ENCODE peak calls at places on chromosomes 5 and 9, in ten cellular contexts. One of them, this sample, is unnamed.

GRCh38 chr5:192970-193831 is 1.9 kb downstream of the LRRC14B start:
- DNase-seq in bronchial epithelial cell: no peak
- DNase-seq in fibroblast of pulmonary artery: no peak
- DNase-seq in mammary epithelial cell: no peak
- DNase-seq in cardiac muscle cell: no peak
- DNase-seq in body of pancreas: no peak
- DNase-seq in IMR-90: no peak
- DNase-seq in fibroblast of lung: no peak
- DNase-seq in A549: no peak
- DNase-seq in GM13976: no peak
- DNase-seq in this sample: no peak

GRCh38 chr5:101424530-101425175 is 521.6 kb upstream of the ST8SIA4 start:
- DNase-seq in bronchial epithelial cell: peak; percentile 86
- DNase-seq in fibroblast of pulmonary artery: peak; percentile 47
- DNase-seq in mammary epithelial cell: peak; percentile 58
- DNase-seq in cardiac muscle cell: peak; percentile 2
- DNase-seq in body of pancreas: no peak
- DNase-seq in IMR-90: peak; percentile 73
- DNase-seq in fibroblast of lung: peak; percentile 74
- DNase-seq in A549: no peak
- DNase-seq in GM13976: no peak
- DNase-seq in this sample: peak; percentile 93

GRCh38 chr5:138955672-138956295 is 80.6 kb upstream of the LRRTM2 start:
- DNase-seq in bronchial epithelial cell: no peak
- DNase-seq in fibroblast of pulmonary artery: no peak
- DNase-seq in mammary epithelial cell: no peak
- DNase-seq in cardiac muscle cell: no peak
- DNase-seq in body of pancreas: peak; percentile 3
- DNase-seq in IMR-90: no peak
- DNase-seq in fibroblast of lung: no peak
- DNase-seq in A549: no peak
- DNase-seq in GM13976: no peak
- DNase-seq in this sample: no peak

GRCh38 chr5:179699640-179700298 is 1.0 kb downstream of the CANX start:
- DNase-seq in bronchial epithelial cell: peak; percentile 41
- DNase-seq in fibroblast of pulmonary artery: peak; percentile 40
- DNase-seq in mammary epithelial cell: peak; percentile 58
- DNase-seq in cardiac muscle cell: peak; percentile 40
- DNase-seq in body of pancreas: peak; percentile 57
- DNase-seq in IMR-90: peak; percentile 36
- DNase-seq in fibroblast of lung: peak; percentile 38
- DNase-seq in A549: peak; percentile 52
- DNase-seq in GM13976: peak; percentile 51
- DNase-seq in this sample: peak; percentile 42

GRCh38 chr5:161547573-161548471 is 1.3 kb upstream of the GABRB2 start:
- DNase-seq in bronchial epithelial cell: no peak
- DNase-seq in fibroblast of pulmonary artery: no peak
- DNase-seq in mammary epithelial cell: no peak
- DNase-seq in cardiac muscle cell: no peak
- DNase-seq in body of pancreas: peak; percentile 25
- DNase-seq in IMR-90: no peak
- DNase-seq in fibroblast of lung: no peak
- DNase-seq in A549: no peak
- DNase-seq in GM13976: peak; percentile 38
- DNase-seq in this sample: no peak

GRCh38 chr9:129570450-129571297 is 50.2 kb downstream of the C9orf50 start:
- DNase-seq in bronchial epithelial cell: peak; percentile 83
- DNase-seq in fibroblast of pulmonary artery: peak; percentile 80
- DNase-seq in mammary epithelial cell: peak; percentile 53
- DNase-seq in cardiac muscle cell: peak; percentile 87
- DNase-seq in body of pancreas: peak; percentile 62
- DNase-seq in IMR-90: peak; percentile 90
- DNase-seq in fibroblast of lung: peak; percentile 87
- DNase-seq in A549: peak; percentile 72
- DNase-seq in GM13976: no peak
- DNase-seq in this sample: peak; percentile 93

GRCh38 chr5:180162304-180162661 is 46.7 kb downstream of the RASGEF1C start:
- DNase-seq in bronchial epithelial cell: no peak
- DNase-seq in fibroblast of pulmonary artery: no peak
- DNase-seq in mammary epithelial cell: no peak
- DNase-seq in cardiac muscle cell: no peak
- DNase-seq in body of pancreas: no peak
- DNase-seq in IMR-90: no peak
- DNase-seq in fibroblast of lung: no peak
- DNase-seq in A549: no peak
- DNase-seq in GM13976: peak; percentile 11
- DNase-seq in this sample: no peak

GRCh38 chr5:150075233-150075632 is 11.1 kb downstream of the CSF1R start:
- DNase-seq in bronchial epithelial cell: no peak
- DNase-seq in fibroblast of pulmonary artery: no peak
- DNase-seq in mammary epithelial cell: no peak
- DNase-seq in cardiac muscle cell: no peak
- DNase-seq in body of pancreas: no peak
- DNase-seq in IMR-90: no peak
- DNase-seq in fibroblast of lung: no peak
- DNase-seq in A549: no peak
- DNase-seq in GM13976: peak; percentile 3
- DNase-seq in this sample: no peak

GRCh38 chr9:136135326-136136126 is 16.9 kb upstream of the TMEM250 start:
- DNase-seq in bronchial epithelial cell: no peak
- DNase-seq in fibroblast of pulmonary artery: no peak
- DNase-seq in mammary epithelial cell: no peak
- DNase-seq in cardiac muscle cell: no peak
- DNase-seq in body of pancreas: no peak
- DNase-seq in IMR-90: no peak
- DNase-seq in fibroblast of lung: no peak
- DNase-seq in A549: no peak
- DNase-seq in GM13976: no peak
- DNase-seq in this sample: no peak

GRCh38 chr9:136131629-136132499 is 13.2 kb upstream of the TMEM250 start:
- DNase-seq in bronchial epithelial cell: no peak
- DNase-seq in fibroblast of pulmonary artery: no peak
- DNase-seq in mammary epithelial cell: no peak
- DNase-seq in cardiac muscle cell: no peak
- DNase-seq in body of pancreas: no peak
- DNase-seq in IMR-90: no peak
- DNase-seq in fibroblast of lung: no peak
- DNase-seq in A549: no peak
- DNase-seq in GM13976: no peak
- DNase-seq in this sample: no peak

GRCh38 chr9:136132500-136133050 is 13.9 kb upstream of the TMEM250 start:
- DNase-seq in bronchial epithelial cell: no peak
- DNase-seq in fibroblast of pulmonary artery: no peak
- DNase-seq in mammary epithelial cell: no peak
- DNase-seq in cardiac muscle cell: no peak
- DNase-seq in body of pancreas: no peak
- DNase-seq in IMR-90: no peak
- DNase-seq in fibroblast of lung: no peak
- DNase-seq in A549: no peak
- DNase-seq in GM13976: no peak
- DNase-seq in this sample: no peak

GRCh38 chr9:136133959-136134484 is 15.3 kb upstream of the TMEM250 start:
- DNase-seq in bronchial epithelial cell: no peak
- DNase-seq in fibroblast of pulmonary artery: no peak
- DNase-seq in mammary epithelial cell: no peak
- DNase-seq in cardiac muscle cell: no peak
- DNase-seq in body of pancreas: no peak
- DNase-seq in IMR-90: no peak
- DNase-seq in fibroblast of lung: no peak
- DNase-seq in A549: no peak
- DNase-seq in GM13976: no peak
- DNase-seq in this sample: no peak

DNA sequence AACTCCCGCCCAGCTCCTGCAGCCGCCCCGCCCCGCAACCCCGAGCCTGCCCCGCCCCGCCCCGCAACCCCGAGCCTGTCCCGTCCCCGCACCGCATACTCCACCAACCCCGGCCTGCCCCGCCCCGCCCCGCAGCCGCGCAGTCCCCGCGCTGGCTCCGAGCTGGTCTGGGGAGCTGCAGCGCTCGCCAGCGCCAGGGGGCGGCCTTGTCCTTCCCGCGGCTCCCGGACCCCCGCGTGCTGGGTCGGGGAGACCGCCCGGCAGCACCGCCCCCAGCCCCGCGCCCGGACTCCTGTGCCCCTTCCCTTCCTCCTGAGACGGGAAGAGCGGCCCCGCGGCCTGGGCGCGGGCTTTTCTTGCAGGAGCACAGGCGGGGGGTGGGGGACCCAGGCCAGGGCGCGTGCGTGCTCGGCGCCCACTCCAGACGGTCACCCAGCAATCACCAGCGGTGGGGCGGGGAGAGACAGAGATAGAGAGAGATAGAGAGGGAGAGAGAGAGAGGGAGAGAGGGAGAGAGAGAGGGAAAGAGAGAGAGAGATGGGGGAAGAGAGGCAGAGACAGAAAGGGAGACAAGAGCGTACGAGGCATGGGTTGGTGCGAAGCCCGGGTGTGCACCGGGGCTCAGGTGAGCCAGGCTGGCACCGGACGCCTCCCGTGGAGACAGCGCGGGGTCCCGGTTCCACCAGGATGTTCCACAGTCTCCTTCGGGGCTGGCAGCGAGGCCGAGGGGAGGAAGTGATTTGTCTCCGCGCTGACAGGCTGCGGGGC is 14.7 kb upstream of the TMEM250 start:
- DNase-seq in bronchial epithelial cell: no peak
- DNase-seq in fibroblast of pulmonary artery: peak; percentile 19
- DNase-seq in mammary epithelial cell: no peak
- DNase-seq in cardiac muscle cell: peak; percentile 39
- DNase-seq in body of pancreas: peak; percentile 55
- DNase-seq in IMR-90: no peak
- DNase-seq in fibroblast of lung: peak; percentile 12
- DNase-seq in A549: peak; percentile 73
- DNase-seq in GM13976: peak; percentile 72
- DNase-seq in this sample: no peak
- TF ChIP-seq CTCF in bronchial epithelial cell: peak; percentile 53
- TF ChIP-seq CTCF in fibroblast of pulmonary artery: no peak
- TF ChIP-seq CTCF in mammary epithelial cell: peak; percentile 5
- TF ChIP-seq CTCF in cardiac muscle cell: peak; percentile 47
- TF ChIP-seq CTCF in body of pancreas: peak; percentile 30
- TF ChIP-seq CTCF in IMR-90: peak; percentile 57
- TF ChIP-seq CTCF in fibroblast of lung: peak; percentile 33
- TF ChIP-seq CTCF in A549: peak; percentile 53
- TF ChIP-seq CTCF in GM13976: peak; percentile 38
- TF ChIP-seq CTCF in this sample: peak; percentile 12

DNA sequence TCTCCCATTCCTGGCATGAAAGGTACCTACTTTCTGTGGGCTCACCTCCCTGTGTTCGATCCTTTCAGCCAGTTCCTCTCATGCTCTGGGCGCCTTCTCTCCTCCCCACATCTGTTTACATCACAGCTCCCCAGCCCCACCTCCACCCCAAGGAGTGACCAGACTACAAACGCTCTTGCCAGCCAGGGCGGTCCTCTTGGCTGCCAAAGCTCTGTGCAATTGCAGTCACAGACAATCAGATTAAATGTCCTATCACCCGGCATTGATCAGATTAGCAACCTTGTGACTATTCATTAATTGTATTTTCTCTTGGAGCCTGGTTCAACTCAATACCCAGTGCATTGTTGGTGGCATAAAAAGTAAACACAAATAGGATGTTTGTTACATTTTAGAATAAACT is 211.2 kb upstream of the TBCA start:
- DNase-seq in bronchial epithelial cell: no peak
- DNase-seq in fibroblast of pulmonary artery: no peak
- DNase-seq in mammary epithelial cell: no peak
- DNase-seq in cardiac muscle cell: no peak
- DNase-seq in body of pancreas: no peak
- DNase-seq in IMR-90: no peak
- DNase-seq in fibroblast of lung: no peak
- DNase-seq in A549: no peak
- DNase-seq in GM13976: no peak
- DNase-seq in this sample: no peak
- TF ChIP-seq CTCF in bronchial epithelial cell: no peak
- TF ChIP-seq CTCF in fibroblast of pulmonary artery: no peak
- TF ChIP-seq CTCF in mammary epithelial cell: no peak
- TF ChIP-seq CTCF in cardiac muscle cell: no peak
- TF ChIP-seq CTCF in body of pancreas: no peak
- TF ChIP-seq CTCF in IMR-90: no peak
- TF ChIP-seq CTCF in fibroblast of lung: no peak
- TF ChIP-seq CTCF in A549: no peak
- TF ChIP-seq CTCF in GM13976: no peak
- TF ChIP-seq CTCF in this sample: no peak

DNA sequence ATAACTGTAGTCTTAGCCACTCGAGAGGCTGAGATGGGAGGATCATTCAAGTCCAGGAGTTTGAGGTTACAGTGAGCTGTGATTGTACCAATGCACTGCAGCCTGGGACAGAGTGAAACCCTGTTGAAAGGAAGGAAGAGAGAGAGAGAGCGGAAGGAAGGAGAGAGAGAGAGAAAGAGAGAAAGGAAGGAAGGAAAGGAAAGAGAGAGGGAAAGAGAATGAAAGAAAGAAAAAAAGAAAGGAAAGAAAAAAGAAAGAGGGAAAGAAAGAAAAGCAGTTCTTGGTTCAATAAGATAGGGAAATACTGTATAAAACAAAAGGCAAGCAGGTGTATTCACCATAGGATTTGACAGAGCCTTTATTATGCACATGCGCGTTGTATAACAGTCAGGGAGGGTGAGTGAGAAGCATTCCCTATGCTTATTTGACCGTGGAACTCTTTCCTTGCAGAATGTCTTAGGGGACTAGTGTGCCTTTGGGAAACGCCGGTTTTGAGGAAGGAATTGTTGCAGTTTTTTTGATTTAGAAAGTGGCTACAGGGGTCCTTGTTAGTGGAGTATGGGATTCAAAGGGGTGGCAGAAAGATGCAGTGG is 42.0 kb downstream of the GSN start:
- DNase-seq in bronchial epithelial cell: no peak
- DNase-seq in fibroblast of pulmonary artery: no peak
- DNase-seq in mammary epithelial cell: no peak
- DNase-seq in cardiac muscle cell: no peak
- DNase-seq in body of pancreas: no peak
- DNase-seq in IMR-90: no peak
- DNase-seq in fibroblast of lung: no peak
- DNase-seq in A549: no peak
- DNase-seq in GM13976: no peak
- DNase-seq in this sample: no peak
- TF ChIP-seq CTCF in bronchial epithelial cell: no peak
- TF ChIP-seq CTCF in fibroblast of pulmonary artery: no peak
- TF ChIP-seq CTCF in mammary epithelial cell: no peak
- TF ChIP-seq CTCF in cardiac muscle cell: no peak
- TF ChIP-seq CTCF in body of pancreas: no peak
- TF ChIP-seq CTCF in IMR-90: no peak
- TF ChIP-seq CTCF in fibroblast of lung: no peak
- TF ChIP-seq CTCF in A549: no peak
- TF ChIP-seq CTCF in GM13976: no peak
- TF ChIP-seq CTCF in this sample: no peak

DNA sequence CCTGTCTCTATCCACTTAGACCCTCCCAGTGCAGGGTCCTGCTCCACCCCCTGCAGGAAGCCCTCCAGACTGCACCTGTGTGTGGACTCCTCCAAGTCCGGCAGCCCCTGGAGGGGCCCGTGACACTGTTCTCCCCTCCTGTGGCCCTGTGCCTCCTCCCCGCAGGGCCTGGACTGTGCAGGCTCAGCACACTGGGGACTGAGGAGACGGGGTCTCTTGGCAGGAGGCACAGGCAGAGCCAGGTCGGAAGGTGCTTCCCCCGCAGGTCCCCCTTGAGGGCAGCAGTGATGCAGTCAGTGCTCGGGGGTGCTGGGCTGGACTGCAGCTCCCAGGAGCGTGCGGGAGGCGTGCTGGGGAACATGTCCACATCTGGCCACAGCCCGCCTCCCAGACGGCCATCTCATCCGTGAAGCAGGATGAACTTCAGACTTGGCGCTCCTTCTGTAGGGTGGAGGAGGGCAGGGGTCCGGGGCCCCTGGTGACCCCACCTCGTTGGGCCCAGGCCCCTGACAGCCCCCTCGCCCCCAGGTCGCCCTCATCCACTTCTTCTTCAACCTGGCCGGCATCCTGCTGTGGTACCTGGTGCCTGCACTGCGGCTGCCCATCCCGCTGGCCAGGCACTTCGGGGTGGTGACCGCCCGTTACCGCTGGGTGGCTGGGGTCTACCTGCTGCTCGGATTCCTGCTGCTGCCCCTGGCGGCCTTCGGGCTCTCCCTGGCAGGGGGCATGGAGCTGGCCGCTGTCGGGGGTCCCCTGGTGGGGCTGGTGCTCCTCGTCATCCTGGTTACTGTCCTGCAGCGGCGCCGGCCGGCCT is 4.9 kb downstream of the SLC34A3 start:
- DNase-seq in bronchial epithelial cell: no peak
- DNase-seq in fibroblast of pulmonary artery: no peak
- DNase-seq in mammary epithelial cell: no peak
- DNase-seq in cardiac muscle cell: no peak
- DNase-seq in body of pancreas: no peak
- DNase-seq in IMR-90: no peak
- DNase-seq in fibroblast of lung: no peak
- DNase-seq in A549: no peak
- DNase-seq in GM13976: no peak
- DNase-seq in this sample: no peak
- TF ChIP-seq CTCF in bronchial epithelial cell: no peak
- TF ChIP-seq CTCF in fibroblast of pulmonary artery: no peak
- TF ChIP-seq CTCF in mammary epithelial cell: no peak
- TF ChIP-seq CTCF in cardiac muscle cell: no peak
- TF ChIP-seq CTCF in body of pancreas: no peak
- TF ChIP-seq CTCF in IMR-90: no peak
- TF ChIP-seq CTCF in fibroblast of lung: no peak
- TF ChIP-seq CTCF in A549: no peak
- TF ChIP-seq CTCF in GM13976: no peak
- TF ChIP-seq CTCF in this sample: no peak